ENCODE peak calls at places on chromosomes 13 and 19, in five cellular contexts. One of them, this sample, is unnamed.

GRCh38 chr13:44974056-44974798 is 15.0 kb downstream of the NUFIP1 start:
- DNase-seq in activated CD4-positive, alpha-beta T cell treated with anti-CD3 and anti-CD28 coated beads, Interleukin-2, amount 10 ng/mL, durations not matched to agents 7 days and 5 days: no peak
- DNase-seq in hepatic stellate cell: no peak
- DNase-seq in CD4-positive, alpha-beta T cell: no peak
- DNase-seq in NCI-H774: no peak
- DNase-seq in this sample: no peak

GRCh38 chr13:72462726-72463125 is 264.7 kb downstream of the MZT1 start:
- DNase-seq in CD4-positive, alpha-beta T cell: no peak
- DNase-seq in NCI-H774: no peak
- DNase-seq in hepatic stellate cell: no peak
- DNase-seq in activated CD4-positive, alpha-beta T cell treated with anti-CD3 and anti-CD28 coated beads, Interleukin-2, amount 10 ng/mL, durations not matched to agents 7 days and 5 days: no peak
- DNase-seq in this sample: no peak

GRCh38 chr13:79780240-79780639 is 299.3 kb downstream of the NDFIP2 start:
- DNase-seq in NCI-H774: no peak
- DNase-seq in activated CD4-positive, alpha-beta T cell treated with anti-CD3 and anti-CD28 coated beads, Interleukin-2, amount 10 ng/mL, durations not matched to agents 7 days and 5 days: no peak
- DNase-seq in CD4-positive, alpha-beta T cell: no peak
- DNase-seq in hepatic stellate cell: peak
- DNase-seq in this sample: no peak

GRCh38 chr19:43741075-43741840 is 13.5 kb downstream of the SMG9 start:
- DNase-seq in hepatic stellate cell: no peak
- DNase-seq in NCI-H774: no peak
- DNase-seq in activated CD4-positive, alpha-beta T cell treated with anti-CD3 and anti-CD28 coated beads, Interleukin-2, amount 10 ng/mL, durations not matched to agents 7 days and 5 days: no peak
- DNase-seq in CD4-positive, alpha-beta T cell: no peak
- DNase-seq in this sample: no peak

GRCh38 chr19:8377598-8377997 is 12.6 kb upstream of the RAB11B start:
- DNase-seq in activated CD4-positive, alpha-beta T cell treated with anti-CD3 and anti-CD28 coated beads, Interleukin-2, amount 10 ng/mL, durations not matched to agents 7 days and 5 days: no peak
- DNase-seq in hepatic stellate cell: no peak
- DNase-seq in NCI-H774: no peak
- DNase-seq in CD4-positive, alpha-beta T cell: no peak
- DNase-seq in this sample: no peak

GRCh38 chr19:55153652-55154264 is 3.8 kb downstream of the TNNI3 start:
- DNase-seq in NCI-H774: no peak
- DNase-seq in hepatic stellate cell: no peak
- DNase-seq in activated CD4-positive, alpha-beta T cell treated with anti-CD3 and anti-CD28 coated beads, Interleukin-2, amount 10 ng/mL, durations not matched to agents 7 days and 5 days: no peak
- DNase-seq in CD4-positive, alpha-beta T cell: no peak
- DNase-seq in this sample: no peak

GRCh38 chr13:26971990-26972888 is 199.4 kb downstream of the USP12 start:
- DNase-seq in hepatic stellate cell: no peak
- DNase-seq in NCI-H774: peak
- DNase-seq in activated CD4-positive, alpha-beta T cell treated with anti-CD3 and anti-CD28 coated beads, Interleukin-2, amount 10 ng/mL, durations not matched to agents 7 days and 5 days: peak
- DNase-seq in CD4-positive, alpha-beta T cell: no peak
- DNase-seq in this sample: no peak

GRCh38 chr19:5804516-5805464 is at the start of gene NRTN:
- DNase-seq in hepatic stellate cell: no peak
- DNase-seq in NCI-H774: peak
- DNase-seq in CD4-positive, alpha-beta T cell: peak
- DNase-seq in activated CD4-positive, alpha-beta T cell treated with anti-CD3 and anti-CD28 coated beads, Interleukin-2, amount 10 ng/mL, durations not matched to agents 7 days and 5 days: no peak
- DNase-seq in this sample: no peak

GRCh38 chr13:63436288-63436687 is 2020.6 kb upstream of the PCDH20 start:
- DNase-seq in CD4-positive, alpha-beta T cell: no peak
- DNase-seq in NCI-H774: no peak
- DNase-seq in activated CD4-positive, alpha-beta T cell treated with anti-CD3 and anti-CD28 coated beads, Interleukin-2, amount 10 ng/mL, durations not matched to agents 7 days and 5 days: no peak
- DNase-seq in hepatic stellate cell: no peak
- DNase-seq in this sample: no peak

GRCh38 chr13:35208587-35208986 is 266.5 kb downstream of the NBEA start:
- DNase-seq in CD4-positive, alpha-beta T cell: no peak
- DNase-seq in hepatic stellate cell: no peak
- DNase-seq in activated CD4-positive, alpha-beta T cell treated with anti-CD3 and anti-CD28 coated beads, Interleukin-2, amount 10 ng/mL, durations not matched to agents 7 days and 5 days: no peak
- DNase-seq in NCI-H774: no peak
- DNase-seq in this sample: no peak

GRCh38 chr19:34731964-34732363 is 2.1 kb upstream of the ZNF181 start:
- DNase-seq in NCI-H774: no peak
- DNase-seq in activated CD4-positive, alpha-beta T cell treated with anti-CD3 and anti-CD28 coated beads, Interleukin-2, amount 10 ng/mL, durations not matched to agents 7 days and 5 days: no peak
- DNase-seq in CD4-positive, alpha-beta T cell: no peak
- DNase-seq in hepatic stellate cell: no peak
- DNase-seq in this sample: no peak

GRCh38 chr19:33905937-33906577 is 109.4 kb downstream of the KCTD15 start:
- DNase-seq in activated CD4-positive, alpha-beta T cell treated with anti-CD3 and anti-CD28 coated beads, Interleukin-2, amount 10 ng/mL, durations not matched to agents 7 days and 5 days: no peak
- DNase-seq in hepatic stellate cell: peak
- DNase-seq in CD4-positive, alpha-beta T cell: no peak
- DNase-seq in NCI-H774: no peak
- DNase-seq in this sample: no peak

GRCh38 chr19:15300533-15301194 is 31.7 kb downstream of the BRD4 start:
- DNase-seq in activated CD4-positive, alpha-beta T cell treated with anti-CD3 and anti-CD28 coated beads, Interleukin-2, amount 10 ng/mL, durations not matched to agents 7 days and 5 days: peak
- DNase-seq in NCI-H774: no peak
- DNase-seq in hepatic stellate cell: no peak
- DNase-seq in CD4-positive, alpha-beta T cell: no peak
- DNase-seq in this sample: no peak

GRCh38 chr13:74045583-74045982 is 88.6 kb downstream of the KLF12 start:
- DNase-seq in NCI-H774: no peak
- DNase-seq in activated CD4-positive, alpha-beta T cell treated with anti-CD3 and anti-CD28 coated beads, Interleukin-2, amount 10 ng/mL, durations not matched to agents 7 days and 5 days: no peak
- DNase-seq in hepatic stellate cell: no peak
- DNase-seq in CD4-positive, alpha-beta T cell: no peak
- DNase-seq in this sample: no peak

GRCh38 chr13:91313103-91313502 is 34.4 kb upstream of the MIR17HG start:
- DNase-seq in NCI-H774: no peak
- DNase-seq in activated CD4-positive, alpha-beta T cell treated with anti-CD3 and anti-CD28 coated beads, Interleukin-2, amount 10 ng/mL, durations not matched to agents 7 days and 5 days: peak
- DNase-seq in hepatic stellate cell: peak
- DNase-seq in CD4-positive, alpha-beta T cell: no peak
- DNase-seq in this sample: no peak

GRCh38 chr19:16679811-16680210 is 18.9 kb downstream of the TMEM38A start:
- DNase-seq in hepatic stellate cell: no peak
- DNase-seq in NCI-H774: no peak
- DNase-seq in activated CD4-positive, alpha-beta T cell treated with anti-CD3 and anti-CD28 coated beads, Interleukin-2, amount 10 ng/mL, durations not matched to agents 7 days and 5 days: no peak
- DNase-seq in CD4-positive, alpha-beta T cell: no peak
- DNase-seq in this sample: no peak

GRCh38 chr19:46480409-46480808 is 9.0 kb upstream of the PNMA8A start:
- DNase-seq in activated CD4-positive, alpha-beta T cell treated with anti-CD3 and anti-CD28 coated beads, Interleukin-2, amount 10 ng/mL, durations not matched to agents 7 days and 5 days: no peak
- DNase-seq in NCI-H774: no peak
- DNase-seq in hepatic stellate cell: no peak
- DNase-seq in CD4-positive, alpha-beta T cell: no peak
- DNase-seq in this sample: no peak

GRCh38 chr13:38045278-38046048 is 175.9 kb upstream of the TRPC4 start:
- DNase-seq in activated CD4-positive, alpha-beta T cell treated with anti-CD3 and anti-CD28 coated beads, Interleukin-2, amount 10 ng/mL, durations not matched to agents 7 days and 5 days: no peak
- DNase-seq in hepatic stellate cell: no peak
- DNase-seq in NCI-H774: no peak
- DNase-seq in CD4-positive, alpha-beta T cell: no peak
- DNase-seq in this sample: no peak

GRCh38 chr19:51695088-51695487 is 2.0 kb downstream of the SPACA6 start:
- DNase-seq in hepatic stellate cell: no peak
- DNase-seq in activated CD4-positive, alpha-beta T cell treated with anti-CD3 and anti-CD28 coated beads, Interleukin-2, amount 10 ng/mL, durations not matched to agents 7 days and 5 days: no peak
- DNase-seq in CD4-positive, alpha-beta T cell: no peak
- DNase-seq in NCI-H774: no peak
- DNase-seq in this sample: no peak

GRCh38 chr13:79786176-79786575 is 305.2 kb downstream of the NDFIP2 start:
- DNase-seq in hepatic stellate cell: no peak
- DNase-seq in CD4-positive, alpha-beta T cell: no peak
- DNase-seq in NCI-H774: no peak
- DNase-seq in activated CD4-positive, alpha-beta T cell treated with anti-CD3 and anti-CD28 coated beads, Interleukin-2, amount 10 ng/mL, durations not matched to agents 7 days and 5 days: no peak
- DNase-seq in this sample: no peak